ENCODE peak calls at places on chromosome 15, in seven cellular contexts. N is epithelial cell of esophagus, R is GM13977, A is left ventricle myocardium inferior, Z is progenitor cell of endocrine pancreas, I is neural progenitor cell, V is suprapubic skin. M is an unnamed sample.

GRCh38 chr15:62472616-62473299 is 307.7 kb upstream of the C2CD4B start:
- DNase-seq in N (no peak), R (no peak), A (peak), Z (no peak), I (peak), V (no peak), M (no peak)

GRCh38 chr15:72237286-72238224 is 6.6 kb upstream of the PKM start:
- DNase-seq in N (peak), R (peak), A (no peak), Z (no peak), I (no peak), V (peak), M (no peak)

GRCh38 chr15:56045068-56045748 is 51.8 kb upstream of the NEDD4 start:
- DNase-seq in N (peak), R (no peak), A (no peak), Z (no peak), I (no peak), V (no peak), M (no peak)

GRCh38 chr15:70344666-70345065 is 246.9 kb upstream of the TLE3 start:
- DNase-seq in N (no peak), R (no peak), A (no peak), Z (no peak), I (no peak), V (no peak), M (no peak)

GRCh38 chr15:70806992-70807712 is 43.8 kb upstream of the UACA start:
- DNase-seq in N (no peak), R (no peak), A (peak), Z (no peak), I (no peak), V (no peak), M (no peak)

GRCh38 chr15:20346082-20346805 is 195.4 kb downstream of the GOLGA6L6 start:
- DNase-seq in N (no peak), R (peak), A (no peak), Z (peak), I (no peak), V (peak), M (no peak)

GRCh38 chr15:80026754-80027153 is 32.7 kb upstream of the ZFAND6 start:
- DNase-seq in N (peak), R (no peak), A (no peak), Z (no peak), I (no peak), V (peak), M (no peak)

GRCh38 chr15:87871130-87871737 is 385.3 kb downstream of the NTRK3 start:
- DNase-seq in N (no peak), R (no peak), A (no peak), Z (no peak), I (no peak), V (no peak), M (no peak)

GRCh38 chr15:97748576-97748975 is 211.9 kb upstream of the ARRDC4 start:
- DNase-seq in N (no peak), R (no peak), A (no peak), Z (no peak), I (peak), V (no peak), M (no peak)

GRCh38 chr15:52529289-52529929 is 729 bp upstream of the MYO5A start:
- DNase-seq in N (no peak), R (no peak), A (no peak), Z (no peak), I (no peak), V (no peak), M (peak)

GRCh38 chr15:82021992-82022391 is 23.8 kb downstream of the MEX3B start:
- DNase-seq in N (peak), R (no peak), A (no peak), Z (no peak), I (no peak), V (no peak), M (no peak)

GRCh38 chr15:34436956-34437442 is 609 bp downstream of the GOLGA8A start:
- DNase-seq in N (peak), R (peak), A (peak), Z (peak), I (peak), V (no peak), M (peak)

GRCh38 chr15:50315814-50316630 is 39.0 kb downstream of the GABPB1 start:
- DNase-seq in N (peak), R (peak), A (no peak), Z (no peak), I (peak), V (no peak), M (no peak)

GRCh38 chr15:66956672-66957540 is 108.5 kb upstream of the SMAD3 start:
- DNase-seq in N (no peak), R (no peak), A (no peak), Z (no peak), I (no peak), V (no peak), M (no peak)

GRCh38 chr15:41917767-41918430 is 24.0 kb upstream of the SPTBN5 start:
- DNase-seq in N (peak), R (no peak), A (peak), Z (no peak), I (no peak), V (no peak), M (no peak)

GRCh38 chr15:88218557-88219214 is 37.9 kb downstream of the NTRK3 start:
- DNase-seq in N (no peak), R (no peak), A (no peak), Z (no peak), I (no peak), V (no peak), M (no peak)

GRCh38 chr15:92772626-92773244 is 117.2 kb upstream of the FAM174B start:
- DNase-seq in N (no peak), R (no peak), A (no peak), Z (no peak), I (no peak), V (no peak), M (no peak)

GRCh38 chr15:22884344-22884743 is 45.9 kb downstream of the NIPA2 start:
- DNase-seq in N (no peak), R (no peak), A (no peak), Z (no peak), I (peak), V (no peak), M (no peak)

GRCh38 chr15:63063164-63063756 is 20.7 kb downstream of the TPM1 start:
- DNase-seq in N (no peak), R (no peak), A (no peak), Z (no peak), I (no peak), V (no peak), M (no peak)

GRCh38 chr15:39976291-39977274 is 42.7 kb downstream of the EIF2AK4 start:
- DNase-seq in N (peak), R (peak), A (peak), Z (peak), I (peak), V (no peak), M (peak)

GRCh38 chr15:89335289-89336041 is 841 bp upstream of the POLG start:
- DNase-seq in N (no peak), R (no peak), A (no peak), Z (peak), I (peak), V (no peak), M (no peak)

GRCh38 chr15:96183020-96183926 is 147.2 kb upstream of the NR2F2 start:
- DNase-seq in N (no peak), R (no peak), A (no peak), Z (no peak), I (peak), V (no peak), M (no peak)

GRCh38 chr15:38474155-38474757 is 20.3 kb downstream of the FAM98B start:
- DNase-seq in N (peak), R (peak), A (no peak), Z (no peak), I (peak), V (no peak), M (no peak)

GRCh38 chr15:75644376-75644775 is 3.3 kb upstream of the SNX33 start:
- DNase-seq in N (no peak), R (no peak), A (no peak), Z (no peak), I (no peak), V (no peak), M (no peak)
- TF ChIP-seq CTCF in N (no peak), R (no peak), A (no peak), Z (no peak), I (no peak), V (no peak), M (no peak)

DNA sequence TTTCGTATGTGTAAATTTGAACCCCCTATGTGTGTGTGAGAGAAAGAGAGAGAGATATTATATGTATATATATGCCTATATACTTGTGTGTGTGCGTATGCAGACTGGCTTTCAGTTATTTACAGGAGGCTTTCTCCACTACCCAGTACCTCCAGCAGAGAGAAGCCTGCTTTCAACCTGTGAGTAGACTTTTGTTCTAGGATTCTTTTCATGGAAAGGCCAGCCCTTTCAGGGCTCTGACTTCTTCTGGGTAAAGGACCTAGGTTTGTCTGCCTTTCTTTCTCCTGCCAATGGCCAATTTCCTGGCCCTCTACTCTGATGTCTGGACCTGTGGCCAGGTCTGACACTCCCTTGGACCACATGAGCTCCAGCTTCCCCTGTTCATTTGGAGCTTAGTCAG is 23.8 kb downstream of the LRRC28 start:
- DNase-seq in N (no peak), R (no peak), A (no peak), Z (no peak), I (peak), V (no peak), M (no peak)
- TF ChIP-seq CTCF in N (no peak), R (no peak), A (no peak), Z (no peak), I (no peak), V (no peak), M (no peak)

GRCh38 chr15:74468341-74469032 is 7.5 kb upstream of the UBL7 start:
- DNase-seq in N (no peak), R (no peak), A (no peak), Z (no peak), I (no peak), V (no peak), M (no peak)

GRCh38 chr15:74464216-74464615 is 3.3 kb upstream of the UBL7 start:
- DNase-seq in N (no peak), R (no peak), A (no peak), Z (no peak), I (no peak), V (no peak), M (no peak)

GRCh38 chr15:74464897-74465296 is 3.9 kb upstream of the UBL7 start:
- DNase-seq in N (no peak), R (no peak), A (no peak), Z (no peak), I (no peak), V (peak), M (no peak)

GRCh38 chr15:74463634-74464033 is 2.7 kb upstream of the UBL7 start:
- DNase-seq in N (no peak), R (no peak), A (no peak), Z (no peak), I (no peak), V (no peak), M (no peak)

DNA sequence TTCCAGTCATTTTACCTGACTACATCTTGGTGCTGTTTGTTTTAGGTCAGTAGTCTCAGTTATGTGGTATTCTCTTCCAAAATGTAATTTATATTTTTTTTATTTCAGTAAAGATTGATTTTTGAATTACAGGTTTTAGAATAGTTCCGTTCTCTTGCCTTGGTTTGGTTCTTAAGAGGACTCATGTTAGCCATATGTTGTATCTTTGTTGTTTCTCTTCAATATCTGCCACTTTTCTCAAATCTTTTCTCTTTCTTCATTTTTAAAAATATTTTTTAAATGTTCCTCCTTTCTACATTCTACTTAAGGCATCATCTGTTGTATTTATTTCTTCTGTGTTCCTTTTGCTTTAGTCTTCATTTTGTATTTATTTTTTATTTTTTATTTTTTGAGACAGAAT is 5.6 kb upstream of the UBL7 start:
- DNase-seq in N (no peak), R (no peak), A (no peak), Z (no peak), I (no peak), V (no peak), M (no peak)
- TF ChIP-seq CTCF in N (no peak), R (no peak), A (no peak), Z (no peak), I (no peak), V (no peak), M (no peak)

GRCh38 chr15:60804551-60804950 is 325.6 kb upstream of the ICE2 start:
- DNase-seq in N (no peak), R (no peak), A (no peak), Z (no peak), I (no peak), V (no peak), M (no peak)
- TF ChIP-seq CTCF in N (no peak), R (no peak), A (no peak), Z (no peak), I (no peak), V (no peak), M (no peak)

M was measured in neural crest cell.